ENCODE peak calls at places on chromosomes 16 and 17, in five cellular contexts. One of them, this sample, is unnamed.

GRCh38 chr17:21034350-21035235 is 8.2 kb downstream of the USP22 start:
- DNase-seq in activated CD4-positive, alpha-beta T cell treated with anti-CD3 and anti-CD28 coated beads for 24 hours: no peak
- DNase-seq in stimulated activated naive CD4-positive, alpha-beta T cell treated with Interleukin-2 at 50 U/mL for 16 hours: no peak
- DNase-seq in GM20000: no peak
- DNase-seq in tibial artery: no peak
- DNase-seq in this sample: no peak

GRCh38 chr16:21159281-21159951 is 942 bp downstream of the LDAF1 start:
- DNase-seq in activated CD4-positive, alpha-beta T cell treated with anti-CD3 and anti-CD28 coated beads for 24 hours: no peak
- DNase-seq in stimulated activated naive CD4-positive, alpha-beta T cell treated with Interleukin-2 at 50 U/mL for 16 hours: peak
- DNase-seq in GM20000: peak
- DNase-seq in tibial artery: peak
- DNase-seq in this sample: peak

GRCh38 chr17:54901230-54901847 is 687 bp downstream of the TOM1L1 start:
- DNase-seq in activated CD4-positive, alpha-beta T cell treated with anti-CD3 and anti-CD28 coated beads for 24 hours: no peak
- DNase-seq in stimulated activated naive CD4-positive, alpha-beta T cell treated with Interleukin-2 at 50 U/mL for 16 hours: no peak
- DNase-seq in GM20000: no peak
- DNase-seq in tibial artery: no peak
- DNase-seq in this sample: peak

GRCh38 chr16:81243927-81244326 is 5.4 kb downstream of the BCO1 start:
- DNase-seq in activated CD4-positive, alpha-beta T cell treated with anti-CD3 and anti-CD28 coated beads for 24 hours: no peak
- DNase-seq in stimulated activated naive CD4-positive, alpha-beta T cell treated with Interleukin-2 at 50 U/mL for 16 hours: no peak
- DNase-seq in GM20000: no peak
- DNase-seq in tibial artery: no peak
- DNase-seq in this sample: no peak

GRCh38 chr16:84976644-84977400 is 34.5 kb downstream of the ZDHHC7 start:
- DNase-seq in activated CD4-positive, alpha-beta T cell treated with anti-CD3 and anti-CD28 coated beads for 24 hours: no peak
- DNase-seq in stimulated activated naive CD4-positive, alpha-beta T cell treated with Interleukin-2 at 50 U/mL for 16 hours: no peak
- DNase-seq in GM20000: no peak
- DNase-seq in tibial artery: peak
- DNase-seq in this sample: peak

GRCh38 chr17:7228920-7229319 is 5.4 kb downstream of the DVL2 start:
- DNase-seq in activated CD4-positive, alpha-beta T cell treated with anti-CD3 and anti-CD28 coated beads for 24 hours: no peak
- DNase-seq in stimulated activated naive CD4-positive, alpha-beta T cell treated with Interleukin-2 at 50 U/mL for 16 hours: no peak
- DNase-seq in GM20000: no peak
- DNase-seq in tibial artery: no peak
- DNase-seq in this sample: no peak

GRCh38 chr17:58330544-58330996 is 2.0 kb upstream of the TSPOAP1 start:
- DNase-seq in activated CD4-positive, alpha-beta T cell treated with anti-CD3 and anti-CD28 coated beads for 24 hours: no peak
- DNase-seq in stimulated activated naive CD4-positive, alpha-beta T cell treated with Interleukin-2 at 50 U/mL for 16 hours: no peak
- DNase-seq in GM20000: no peak
- DNase-seq in tibial artery: no peak
- DNase-seq in this sample: peak

GRCh38 chr17:66301864-66302741 is at the start of gene PRKCA:
- DNase-seq in activated CD4-positive, alpha-beta T cell treated with anti-CD3 and anti-CD28 coated beads for 24 hours: peak
- DNase-seq in stimulated activated naive CD4-positive, alpha-beta T cell treated with Interleukin-2 at 50 U/mL for 16 hours: peak
- DNase-seq in GM20000: peak
- DNase-seq in tibial artery: peak
- DNase-seq in this sample: peak

GRCh38 chr16:29170393-29171239 is 185.8 kb downstream of the LAT start:
- DNase-seq in activated CD4-positive, alpha-beta T cell treated with anti-CD3 and anti-CD28 coated beads for 24 hours: no peak
- DNase-seq in stimulated activated naive CD4-positive, alpha-beta T cell treated with Interleukin-2 at 50 U/mL for 16 hours: no peak
- DNase-seq in GM20000: no peak
- DNase-seq in tibial artery: no peak
- DNase-seq in this sample: no peak

GRCh38 chr16:9527976-9528375 is 436.5 kb downstream of the HAPSTR1 start:
- DNase-seq in activated CD4-positive, alpha-beta T cell treated with anti-CD3 and anti-CD28 coated beads for 24 hours: no peak
- DNase-seq in stimulated activated naive CD4-positive, alpha-beta T cell treated with Interleukin-2 at 50 U/mL for 16 hours: no peak
- DNase-seq in GM20000: no peak
- DNase-seq in tibial artery: no peak
- DNase-seq in this sample: no peak

GRCh38 chr16:23423496-23424049 is 29.4 kb downstream of the COG7 start:
- DNase-seq in activated CD4-positive, alpha-beta T cell treated with anti-CD3 and anti-CD28 coated beads for 24 hours: no peak
- DNase-seq in stimulated activated naive CD4-positive, alpha-beta T cell treated with Interleukin-2 at 50 U/mL for 16 hours: no peak
- DNase-seq in GM20000: no peak
- DNase-seq in tibial artery: peak
- DNase-seq in this sample: peak

GRCh38 chr16:24085665-24086064 is 170.5 kb upstream of the CACNG3 start:
- DNase-seq in activated CD4-positive, alpha-beta T cell treated with anti-CD3 and anti-CD28 coated beads for 24 hours: no peak
- DNase-seq in stimulated activated naive CD4-positive, alpha-beta T cell treated with Interleukin-2 at 50 U/mL for 16 hours: no peak
- DNase-seq in GM20000: no peak
- DNase-seq in tibial artery: no peak
- DNase-seq in this sample: no peak

GRCh38 chr17:44219636-44220210 is at the start of gene UBTF:
- DNase-seq in activated CD4-positive, alpha-beta T cell treated with anti-CD3 and anti-CD28 coated beads for 24 hours: no peak
- DNase-seq in stimulated activated naive CD4-positive, alpha-beta T cell treated with Interleukin-2 at 50 U/mL for 16 hours: peak
- DNase-seq in GM20000: peak
- DNase-seq in tibial artery: peak
- DNase-seq in this sample: peak

GRCh38 chr17:72422505-72423285 is 301.9 kb downstream of the SOX9 start:
- DNase-seq in activated CD4-positive, alpha-beta T cell treated with anti-CD3 and anti-CD28 coated beads for 24 hours: no peak
- DNase-seq in stimulated activated naive CD4-positive, alpha-beta T cell treated with Interleukin-2 at 50 U/mL for 16 hours: peak
- DNase-seq in GM20000: peak
- DNase-seq in tibial artery: peak
- DNase-seq in this sample: no peak

GRCh38 chr17:79883202-79883601 is 44.0 kb upstream of the CBX4 start:
- DNase-seq in activated CD4-positive, alpha-beta T cell treated with anti-CD3 and anti-CD28 coated beads for 24 hours: no peak
- DNase-seq in stimulated activated naive CD4-positive, alpha-beta T cell treated with Interleukin-2 at 50 U/mL for 16 hours: no peak
- DNase-seq in GM20000: no peak
- DNase-seq in tibial artery: no peak
- DNase-seq in this sample: no peak

GRCh38 chr17:71349908-71350600 is 770.8 kb upstream of the SOX9 start:
- DNase-seq in activated CD4-positive, alpha-beta T cell treated with anti-CD3 and anti-CD28 coated beads for 24 hours: no peak
- DNase-seq in stimulated activated naive CD4-positive, alpha-beta T cell treated with Interleukin-2 at 50 U/mL for 16 hours: no peak
- DNase-seq in GM20000: no peak
- DNase-seq in tibial artery: no peak
- DNase-seq in this sample: no peak

GRCh38 chr17:66676421-66676820 is 158.5 kb upstream of the CACNG5 start:
- DNase-seq in activated CD4-positive, alpha-beta T cell treated with anti-CD3 and anti-CD28 coated beads for 24 hours: no peak
- DNase-seq in stimulated activated naive CD4-positive, alpha-beta T cell treated with Interleukin-2 at 50 U/mL for 16 hours: no peak
- DNase-seq in GM20000: no peak
- DNase-seq in tibial artery: no peak
- DNase-seq in this sample: peak

GRCh38 chr17:31559647-31560501 is 168.4 kb downstream of the RAB11FIP4 start:
- DNase-seq in activated CD4-positive, alpha-beta T cell treated with anti-CD3 and anti-CD28 coated beads for 24 hours: no peak
- DNase-seq in stimulated activated naive CD4-positive, alpha-beta T cell treated with Interleukin-2 at 50 U/mL for 16 hours: no peak
- DNase-seq in GM20000: no peak
- DNase-seq in tibial artery: no peak
- DNase-seq in this sample: peak

GRCh38 chr16:12896562-12896961 is 4.8 kb upstream of the SHISA9 start:
- DNase-seq in activated CD4-positive, alpha-beta T cell treated with anti-CD3 and anti-CD28 coated beads for 24 hours: no peak
- DNase-seq in stimulated activated naive CD4-positive, alpha-beta T cell treated with Interleukin-2 at 50 U/mL for 16 hours: no peak
- DNase-seq in GM20000: peak
- DNase-seq in tibial artery: no peak
- DNase-seq in this sample: no peak

GRCh38 chr17:46013502-46014165 is 14.6 kb downstream of the STH start:
- DNase-seq in activated CD4-positive, alpha-beta T cell treated with anti-CD3 and anti-CD28 coated beads for 24 hours: no peak
- DNase-seq in stimulated activated naive CD4-positive, alpha-beta T cell treated with Interleukin-2 at 50 U/mL for 16 hours: no peak
- DNase-seq in GM20000: no peak
- DNase-seq in tibial artery: no peak
- DNase-seq in this sample: peak

GRCh38 chr16:58022601-58023371 is 2.8 kb upstream of the MMP15 start:
- DNase-seq in activated CD4-positive, alpha-beta T cell treated with anti-CD3 and anti-CD28 coated beads for 24 hours: no peak
- DNase-seq in stimulated activated naive CD4-positive, alpha-beta T cell treated with Interleukin-2 at 50 U/mL for 16 hours: no peak
- DNase-seq in GM20000: no peak
- DNase-seq in tibial artery: peak
- DNase-seq in this sample: peak

GRCh38 chr17:31554930-31555329 is 163.5 kb downstream of the RAB11FIP4 start:
- DNase-seq in activated CD4-positive, alpha-beta T cell treated with anti-CD3 and anti-CD28 coated beads for 24 hours: no peak
- DNase-seq in stimulated activated naive CD4-positive, alpha-beta T cell treated with Interleukin-2 at 50 U/mL for 16 hours: no peak
- DNase-seq in GM20000: no peak
- DNase-seq in tibial artery: no peak
- DNase-seq in this sample: no peak

GRCh38 chr17:75289832-75290337 is 652 bp upstream of the SLC25A19 start:
- DNase-seq in activated CD4-positive, alpha-beta T cell treated with anti-CD3 and anti-CD28 coated beads for 24 hours: peak
- DNase-seq in stimulated activated naive CD4-positive, alpha-beta T cell treated with Interleukin-2 at 50 U/mL for 16 hours: peak
- DNase-seq in GM20000: no peak
- DNase-seq in tibial artery: peak
- DNase-seq in this sample: no peak